ENCODE peak calls at places on chromosomes 5 and 9, in ten cellular contexts. V, W, B, Y, E, Q, T, D, S and C are unnamed samples.

GRCh38 chr9:124475158-124475867 is 25.1 kb downstream of the ADGRD2 start:
- DNase-seq in V (peak; percentile 83), W (no peak), B (no peak), Y (no peak), E (no peak), Q (peak; percentile 72), T (no peak), D (no peak), S (no peak), C (no peak)

GRCh38 chr5:6728011-6728794 is 15.0 kb downstream of the TENT4A start:
- DNase-seq in V (no peak), W (no peak), B (peak; percentile 13), Y (no peak), E (no peak), Q (no peak), T (no peak), D (peak; percentile 50), S (no peak), C (no peak)

GRCh38 chr9:4356306-4356705 is 56.4 kb upstream of the GLIS3 start:
- DNase-seq in V (no peak), W (peak; percentile 37), B (no peak), Y (no peak), E (no peak), Q (no peak), T (no peak), D (no peak), S (no peak), C (no peak)

GRCh38 chr5:1418921-1419280 is 26.3 kb downstream of the SLC6A3 start:
- DNase-seq in V (no peak), W (no peak), B (no peak), Y (no peak), E (no peak), Q (no peak), T (no peak), D (no peak), S (no peak), C (no peak)

GRCh38 chr5:352639-353598 is 31.4 kb downstream of the AHRR start:
- DNase-seq in V (peak; percentile 54), W (no peak), B (no peak), Y (no peak), E (no peak), Q (no peak), T (no peak), D (no peak), S (no peak), C (no peak)

GRCh38 chr9:23537192-23538059 is 288.6 kb downstream of the ELAVL2 start:
- DNase-seq in V (peak; percentile 63), W (no peak), B (no peak), Y (no peak), E (no peak), Q (no peak), T (no peak), D (peak; percentile 8), S (no peak), C (no peak)

GRCh38 chr5:87722286-87722685 is 309.6 kb upstream of the CCNH start:
- DNase-seq in V (no peak), W (no peak), B (no peak), Y (no peak), E (no peak), Q (no peak), T (no peak), D (no peak), S (no peak), C (no peak)

GRCh38 chr9:119289740-119290139 is 79.5 kb downstream of the BRINP1 start:
- DNase-seq in V (peak; percentile 80), W (peak; percentile 17), B (peak; percentile 10), Y (no peak), E (no peak), Q (peak; percentile 17), T (no peak), D (peak; percentile 34), S (peak; percentile 52), C (peak; percentile 71)

GRCh38 chr9:136764301-136764891 is at the start of gene LCN15:
- DNase-seq in V (no peak), W (no peak), B (no peak), Y (no peak), E (no peak), Q (no peak), T (no peak), D (peak; percentile 46), S (no peak), C (no peak)

GRCh38 chr9:79577969-79578723 is 6.4 kb downstream of the TLE4 start:
- DNase-seq in V (no peak), W (peak; percentile 8), B (no peak), Y (no peak), E (no peak), Q (no peak), T (no peak), D (no peak), S (peak; percentile 77), C (no peak)

GRCh38 chr5:33227247-33227646 is 213.5 kb upstream of the TARS1 start:
- DNase-seq in V (no peak), W (no peak), B (no peak), Y (no peak), E (no peak), Q (no peak), T (no peak), D (no peak), S (no peak), C (no peak)

GRCh38 chr9:26062172-26062571 is 383.9 kb upstream of the TUSC1 start:
- DNase-seq in V (no peak), W (no peak), B (no peak), Y (no peak), E (no peak), Q (no peak), T (no peak), D (no peak), S (no peak), C (no peak)

GRCh38 chr5:14250094-14250777 is 107.1 kb downstream of the TRIO start:
- DNase-seq in V (peak; percentile 74), W (peak; percentile 76), B (no peak), Y (no peak), E (peak; percentile 73), Q (no peak), T (peak; percentile 90), D (peak; percentile 72), S (peak; percentile 60), C (no peak)

GRCh38 chr5:159777049-159777448 is 139.2 kb upstream of the ADRA1B start:
- DNase-seq in V (no peak), W (no peak), B (no peak), Y (no peak), E (no peak), Q (no peak), T (peak; percentile 21), D (no peak), S (no peak), C (no peak)

GRCh38 chr9:35177520-35177919 is 15.7 kb downstream of the UNC13B start:
- DNase-seq in V (no peak), W (no peak), B (no peak), Y (no peak), E (no peak), Q (no peak), T (no peak), D (no peak), S (no peak), C (no peak)

GRCh38 chr9:33475357-33475756 is 1.6 kb upstream of the NOL6 start:
- DNase-seq in V (no peak), W (no peak), B (no peak), Y (no peak), E (no peak), Q (no peak), T (no peak), D (no peak), S (no peak), C (no peak)

GRCh38 chr5:28165116-28165515 is 1126.7 kb upstream of the CDH9 start:
- DNase-seq in V (no peak), W (peak; percentile 29), B (no peak), Y (no peak), E (no peak), Q (no peak), T (no peak), D (no peak), S (no peak), C (no peak)

GRCh38 chr5:172403191-172403794 is 51.0 kb downstream of the SH3PXD2B start:
- DNase-seq in V (no peak), W (peak; percentile 97), B (no peak), Y (no peak), E (peak; percentile 82), Q (no peak), T (peak; percentile 63), D (peak; percentile 35), S (no peak), C (peak; percentile 11)

GRCh38 chr5:152178350-152178699 is 226.8 kb downstream of the NMUR2 start:
- DNase-seq in V (no peak), W (no peak), B (no peak), Y (no peak), E (no peak), Q (no peak), T (no peak), D (no peak), S (peak; percentile 70), C (no peak)

GRCh38 chr9:94680621-94681020 is 41.3 kb upstream of the FBP1 start:
- DNase-seq in V (no peak), W (no peak), B (no peak), Y (no peak), E (no peak), Q (no peak), T (no peak), D (no peak), S (no peak), C (no peak)